ENCODE peak calls at places on chromosomes 6 and 20, in seven cellular contexts. J is mesendoderm, M is trophoblast cell, P is IMR-90, B is mesenchymal stem cell, Q is H9, V is H1. S is an unnamed sample.

GRCh38 chr20:16350465-16350864 is 222.8 kb downstream of the KIF16B start:
- DNase-seq in J (no peak), M (no peak), P (peak; percentile 50), B (no peak), Q (no peak), V (no peak), S (no peak)

GRCh38 chr20:18663932-18664331 is 76.1 kb downstream of the DTD1 start:
- DNase-seq in J (no peak), M (no peak), P (peak; percentile 61), B (no peak), Q (no peak), V (no peak), S (no peak)

GRCh38 chr6:167402195-167402686 is 77.4 kb downstream of the TTLL2 start:
- DNase-seq in J (no peak), M (no peak), P (no peak), B (no peak), Q (no peak), V (no peak), S (no peak)

GRCh38 chr20:14303106-14303505 is 34.3 kb downstream of the FLRT3 start:
- DNase-seq in J (no peak), M (no peak), P (no peak), B (no peak), Q (no peak), V (no peak), S (no peak)

GRCh38 chr6:62999796-63000195 is 211.5 kb upstream of the FKBP1C start:
- DNase-seq in J (peak; percentile 18), M (no peak), P (no peak), B (peak; percentile 7), Q (no peak), V (no peak), S (no peak)

GRCh38 chr6:48667797-48668196 is 556.8 kb upstream of the PTCHD4 start:
- DNase-seq in J (no peak), M (no peak), P (no peak), B (no peak), Q (no peak), V (no peak), S (no peak)

GRCh38 chr6:111096246-111096645 is 8.9 kb downstream of the SLC16A10 start:
- DNase-seq in J (no peak), M (no peak), P (no peak), B (no peak), Q (no peak), V (no peak), S (no peak)

GRCh38 chr6:143592335-143592734 is 80.8 kb upstream of the FUCA2 start:
- DNase-seq in J (peak; percentile 64), M (no peak), P (no peak), B (no peak), Q (no peak), V (peak; percentile 66), S (no peak)

GRCh38 chr6:111662192-111662793 is 56.6 kb upstream of the TRAF3IP2 start:
- DNase-seq in J (no peak), M (no peak), P (no peak), B (peak; percentile 56), Q (no peak), V (no peak), S (no peak)

GRCh38 chr6:33906413-33906812 is 102.6 kb upstream of the MLN start:
- DNase-seq in J (no peak), M (no peak), P (no peak), B (no peak), Q (no peak), V (no peak), S (no peak)

GRCh38 chr6:33692760-33693158 is 18.7 kb downstream of the UQCC2 start:
- DNase-seq in J (no peak), M (no peak), P (peak; percentile 7), B (peak; percentile 64), Q (no peak), V (no peak), S (no peak)

GRCh38 chr20:39083781-39084180 is 121.6 kb downstream of the DHX35 start:
- DNase-seq in J (no peak), M (no peak), P (no peak), B (no peak), Q (no peak), V (no peak), S (no peak)

GRCh38 chr6:2895072-2895471 is 8.0 kb downstream of the SERPINB9 start:
- DNase-seq in J (no peak), M (no peak), P (no peak), B (no peak), Q (no peak), V (no peak), S (no peak)

GRCh38 chr6:64908104-64908503 is 798.9 kb downstream of the EYS start:
- DNase-seq in J (no peak), M (no peak), P (no peak), B (no peak), Q (no peak), V (no peak), S (no peak)

GRCh38 chr20:15613530-15613929 is 959.7 kb downstream of the KIF16B start:
- DNase-seq in J (peak; percentile 62), M (no peak), P (peak; percentile 21), B (no peak), Q (no peak), V (no peak), S (no peak)

GRCh38 chr20:37458761-37459160 is 62.3 kb upstream of the NNAT start:
- DNase-seq in J (no peak), M (no peak), P (no peak), B (no peak), Q (no peak), V (no peak), S (no peak)

GRCh38 chr6:150078788-150079187 is 9.9 kb upstream of the ULBP3 start:
- DNase-seq in J (no peak), M (no peak), P (no peak), B (peak; percentile 10), Q (no peak), V (no peak), S (no peak)

GRCh38 chr6:130928158-130928917 is 101.1 kb downstream of the SMLR1 start:
- DNase-seq in J (no peak), M (no peak), P (no peak), B (no peak), Q (no peak), V (no peak), S (no peak)

DNA sequence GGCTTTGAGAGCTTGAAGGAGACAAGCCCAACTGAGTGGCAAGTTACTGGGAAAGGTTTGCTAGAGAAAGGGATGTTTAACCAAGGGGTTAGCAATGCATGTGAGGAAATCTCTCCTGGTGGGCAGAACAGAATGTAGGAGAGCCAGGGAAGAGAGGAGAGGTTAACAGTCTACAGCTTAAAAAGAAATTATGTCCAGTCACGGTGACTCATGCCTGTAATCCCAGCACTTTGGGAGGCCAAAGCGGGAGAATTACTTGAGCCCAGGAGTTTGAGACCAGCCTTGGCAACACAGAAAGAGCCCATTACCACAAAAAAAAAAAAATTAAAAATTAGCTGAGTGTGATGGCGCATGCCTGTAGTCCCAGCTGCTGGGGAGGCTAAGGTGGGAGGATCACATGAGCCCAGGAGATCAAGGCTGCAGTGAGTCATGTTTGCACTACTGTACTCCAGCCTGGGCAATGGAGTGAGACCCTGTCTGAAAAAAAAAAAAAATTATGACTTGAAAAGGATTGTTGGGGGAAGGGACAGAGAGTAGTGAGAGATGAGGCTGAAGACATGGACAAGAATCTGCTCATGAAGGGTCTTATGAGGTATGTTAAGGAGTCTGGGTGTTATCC is 264.9 kb downstream of the TBC1D7 start:
- DNase-seq in J (no peak), M (no peak), P (no peak), B (no peak), Q (no peak), V (no peak), S (no peak)
- H2AK5ac ChIP-seq in J (no peak overlapping the region), M (no peak overlapping the region), P (no peak overlapping the region), B (no peak overlapping the region), Q (no peak overlapping the region), V (no peak overlapping the region), S (no peak overlapping the region)

GRCh38 chr6:151674578-151674977 is 132.9 kb upstream of the ESR1 start:
- DNase-seq in J (no peak), M (no peak), P (no peak), B (no peak), Q (no peak), V (no peak), S (no peak)

GRCh38 chr6:151679081-151679480 is 128.4 kb upstream of the ESR1 start:
- DNase-seq in J (no peak), M (peak; percentile 91), P (peak; percentile 18), B (no peak), Q (no peak), V (no peak), S (no peak)

GRCh38 chr6:151676460-151676807 is 131.0 kb upstream of the ESR1 start:
- DNase-seq in J (peak; percentile 67), M (no peak), P (no peak), B (no peak), Q (no peak), V (no peak), S (no peak)

GRCh38 chr6:151677427-151677826 is 130.1 kb upstream of the ESR1 start:
- DNase-seq in J (no peak), M (no peak), P (no peak), B (no peak), Q (no peak), V (no peak), S (no peak)

DNA sequence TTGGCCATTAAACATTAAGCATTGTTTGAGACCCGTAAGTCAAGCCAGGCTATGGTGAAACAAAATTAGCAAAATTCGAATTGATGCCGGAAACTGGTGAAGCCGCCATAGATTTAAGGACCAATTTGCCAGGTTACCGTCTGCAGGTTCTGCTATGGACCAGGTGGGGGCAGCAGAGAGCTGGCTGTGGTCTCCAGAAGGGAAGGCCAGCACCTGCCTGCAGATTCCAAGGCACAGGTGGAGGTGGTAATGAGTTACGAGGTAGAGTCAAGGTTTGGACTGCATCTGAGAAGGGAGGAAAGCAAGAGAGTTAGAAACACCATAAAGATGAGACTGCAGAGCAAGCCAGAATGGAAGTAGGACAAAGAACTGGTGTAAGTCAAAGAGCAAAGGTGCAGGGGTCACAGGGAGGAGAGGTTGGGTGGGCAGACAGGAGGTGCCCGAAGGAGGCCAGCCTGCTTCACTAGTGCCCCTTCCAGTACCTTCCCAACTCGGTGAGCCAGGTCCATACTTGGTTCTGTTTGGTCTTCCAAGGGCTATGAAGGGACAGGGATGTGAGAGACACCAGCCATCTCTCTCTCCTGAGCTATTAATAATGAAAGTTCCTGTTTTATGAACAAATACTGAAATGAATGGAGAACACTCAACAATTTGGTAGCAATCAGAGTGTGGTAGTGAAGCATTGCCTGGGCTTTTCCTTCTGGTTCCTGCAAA is 131.6 kb upstream of the ESR1 start:
- DNase-seq in J (peak; percentile 78), M (peak; percentile 72), P (peak; percentile 4), B (peak; percentile 15), Q (peak; percentile 78), V (peak; percentile 77), S (peak; percentile 47)
- H3K18ac ChIP-seq in J (no peak overlapping the region), M (no peak overlapping the region), P (no peak overlapping the region), B (no peak overlapping the region), Q (no peak overlapping the region), V (no peak overlapping the region), S (no peak overlapping the region)

DNA sequence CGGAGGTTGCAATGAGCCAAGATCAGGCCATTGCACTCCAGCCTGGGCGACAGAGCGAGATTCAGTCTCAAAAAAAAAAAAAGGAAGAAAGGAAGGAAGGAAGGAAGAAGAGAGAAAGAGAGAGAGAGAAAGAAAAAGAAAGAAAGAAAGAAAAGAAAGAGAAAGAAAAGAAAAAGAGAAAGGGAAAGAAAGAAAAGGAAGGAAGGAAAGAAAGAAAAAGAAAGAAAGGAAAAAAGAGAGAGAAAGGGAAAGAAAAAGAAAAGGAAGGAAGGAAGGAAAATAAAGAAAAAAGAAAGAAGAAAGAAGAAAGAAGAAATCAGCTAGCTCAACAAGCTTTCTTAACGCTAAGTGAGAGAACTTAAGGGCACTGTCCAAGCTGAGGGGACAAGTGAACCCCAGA is 7.6 kb upstream of the MATN4 start:
- DNase-seq in J (no peak), M (no peak), P (no peak), B (no peak), Q (no peak), V (no peak), S (no peak)
- H2AK5ac ChIP-seq in J (no peak overlapping the region), M (no peak overlapping the region), P (no peak overlapping the region), B (no peak overlapping the region), Q (no peak overlapping the region), V (no peak overlapping the region), S (no peak overlapping the region)

GRCh38 chr20:52500150-52500549 is 308.6 kb upstream of the ZFP64 start:
- DNase-seq in J (no peak), M (no peak), P (no peak), B (no peak), Q (no peak), V (no peak), S (peak; percentile 20)
- H3K18ac ChIP-seq in J (no peak overlapping the region), M (no peak overlapping the region), P (no peak overlapping the region), B (no peak overlapping the region), Q (no peak overlapping the region), V (no peak overlapping the region), S (no peak overlapping the region)